ENCODE peak calls at places on chromosomes 2 and 18, in ten cellular contexts. E, L, X, P, V, B, A, O, C and K are unnamed samples.

GRCh38 chr2:235026137-235026536 is 74.3 kb downstream of the SH3BP4 start:
- DNase-seq in L (no peak), A (no peak), X (peak; percentile 44), V (peak; percentile 99), O (no peak), E (no peak), B (peak; percentile 34), P (no peak), C (peak; percentile 94), K (no peak)

GRCh38 chr2:157328133-157328532 is 2.5 kb upstream of the ERMN start:
- DNase-seq in L (no peak), E (no peak), V (no peak), B (no peak), P (no peak), A (no peak), C (peak; percentile 33), O (no peak), X (no peak), K (no peak)

GRCh38 chr18:2143666-2144065 is 427.6 kb downstream of the METTL4 start:
- DNase-seq in X (no peak), C (peak; percentile 11), B (no peak), P (no peak), L (no peak), E (no peak), V (no peak), O (no peak), A (no peak), K (no peak)

GRCh38 chr2:184359379-184359778 is 238.9 kb upstream of the ZNF804A start:
- DNase-seq in A (no peak), L (no peak), V (no peak), B (no peak), X (no peak), P (no peak), E (no peak), O (no peak), C (no peak), K (no peak)

GRCh38 chr2:236120829-236121228 is 47.4 kb downstream of the GBX2 start:
- DNase-seq in L (no peak), P (no peak), B (no peak), C (no peak), V (no peak), X (no peak), O (no peak), E (no peak), A (no peak), K (no peak)

GRCh38 chr2:145919507-145919906 is 1399.6 kb upstream of the ZEB2 start:
- DNase-seq in X (no peak), A (no peak), C (peak; percentile 23), P (no peak), O (no peak), E (no peak), V (no peak), B (no peak), L (no peak), K (no peak)

GRCh38 chr2:191217580-191217979 is 27.6 kb upstream of the MYO1B start:
- DNase-seq in L (no peak), V (peak; percentile 85), P (no peak), B (no peak), X (no peak), A (no peak), C (peak; percentile 73), O (no peak), E (no peak), K (no peak)

GRCh38 chr18:79507546-79508480 is 112.1 kb downstream of the NFATC1 start:
- DNase-seq in B (peak; percentile 60), O (no peak), P (no peak), A (peak; percentile 74), X (no peak), C (peak; percentile 52), V (no peak), L (peak; percentile 94), E (no peak), K (no peak)

GRCh38 chr2:55165567-55165966 is 66.5 kb downstream of the CLHC1 start:
- DNase-seq in O (no peak), X (no peak), P (no peak), B (no peak), V (peak; percentile 10), E (no peak), C (peak; percentile 62), A (no peak), L (no peak), K (no peak)

GRCh38 chr2:179543361-179543901 is 278.8 kb upstream of the SESTD1 start:
- DNase-seq in O (no peak), P (no peak), E (no peak), V (no peak), B (no peak), C (no peak), L (no peak), X (no peak), A (no peak), K (no peak)

GRCh38 chr2:217512728-217513127 is 490.1 kb downstream of the TNS1 start:
- DNase-seq in V (no peak), E (no peak), L (no peak), A (no peak), B (no peak), O (no peak), C (no peak), X (no peak), P (no peak), K (no peak)

GRCh38 chr2:173016451-173016850 is 59.2 kb upstream of the MAP3K20 start:
- DNase-seq in P (no peak), C (no peak), V (no peak), O (peak; percentile 22), E (no peak), X (no peak), A (no peak), B (no peak), L (no peak), K (no peak)

GRCh38 chr2:28445448-28446258 is 50.2 kb upstream of the PLB1 start:
- DNase-seq in L (no peak), B (no peak), X (no peak), C (peak; percentile 98), P (no peak), O (no peak), E (no peak), V (peak; percentile 97), A (no peak), K (no peak)

GRCh38 chr18:23812566-23813440 is 123.5 kb downstream of the LAMA3 start:
- DNase-seq in L (no peak), V (peak; percentile 48), X (no peak), B (no peak), O (no peak), C (peak; percentile 50), P (peak; percentile 23), A (no peak), E (no peak), K (peak; percentile 55)

GRCh38 chr18:44681611-44682010 is 923 bp downstream of the SETBP1 start:
- DNase-seq in B (no peak), O (no peak), A (no peak), P (no peak), X (no peak), V (no peak), L (no peak), C (no peak), E (no peak), K (no peak)

GRCh38 chr18:44680271-44681038 is at the start of gene SETBP1:
- DNase-seq in O (peak; percentile 71), E (peak; percentile 61), X (peak; percentile 88), C (peak; percentile 68), V (peak; percentile 56), A (peak; percentile 64), L (peak; percentile 92), B (peak; percentile 71), P (peak; percentile 65), K (no peak)

GRCh38 chr18:44679912-44680270 is 797 bp upstream of the SETBP1 start:
- DNase-seq in P (peak; percentile 66), E (peak; percentile 42), A (peak; percentile 67), B (peak; percentile 62), C (peak; percentile 50), O (peak; percentile 65), L (peak; percentile 80), X (peak; percentile 82), V (peak; percentile 70), K (no peak)

GRCh38 chr18:44682181-44682870 is 1.6 kb downstream of the SETBP1 start:
- DNase-seq in X (no peak), B (peak; percentile 62), C (no peak), E (peak; percentile 51), V (peak; percentile 44), O (peak; percentile 39), L (peak; percentile 85), P (peak; percentile 31), A (no peak), K (no peak)

GRCh38 chr18:44681039-44681595 is 429 bp downstream of the SETBP1 start:
- DNase-seq in P (no peak), B (no peak), L (no peak), X (no peak), V (no peak), E (no peak), A (no peak), C (peak; percentile 22), O (peak; percentile 20), K (no peak)
- TF ChIP-seq CTCF in P (no peak), B (no peak), L (no peak), X (no peak), V (no peak), E (no peak), A (no peak), C (no peak), O (no peak), K (no peak)

DNA sequence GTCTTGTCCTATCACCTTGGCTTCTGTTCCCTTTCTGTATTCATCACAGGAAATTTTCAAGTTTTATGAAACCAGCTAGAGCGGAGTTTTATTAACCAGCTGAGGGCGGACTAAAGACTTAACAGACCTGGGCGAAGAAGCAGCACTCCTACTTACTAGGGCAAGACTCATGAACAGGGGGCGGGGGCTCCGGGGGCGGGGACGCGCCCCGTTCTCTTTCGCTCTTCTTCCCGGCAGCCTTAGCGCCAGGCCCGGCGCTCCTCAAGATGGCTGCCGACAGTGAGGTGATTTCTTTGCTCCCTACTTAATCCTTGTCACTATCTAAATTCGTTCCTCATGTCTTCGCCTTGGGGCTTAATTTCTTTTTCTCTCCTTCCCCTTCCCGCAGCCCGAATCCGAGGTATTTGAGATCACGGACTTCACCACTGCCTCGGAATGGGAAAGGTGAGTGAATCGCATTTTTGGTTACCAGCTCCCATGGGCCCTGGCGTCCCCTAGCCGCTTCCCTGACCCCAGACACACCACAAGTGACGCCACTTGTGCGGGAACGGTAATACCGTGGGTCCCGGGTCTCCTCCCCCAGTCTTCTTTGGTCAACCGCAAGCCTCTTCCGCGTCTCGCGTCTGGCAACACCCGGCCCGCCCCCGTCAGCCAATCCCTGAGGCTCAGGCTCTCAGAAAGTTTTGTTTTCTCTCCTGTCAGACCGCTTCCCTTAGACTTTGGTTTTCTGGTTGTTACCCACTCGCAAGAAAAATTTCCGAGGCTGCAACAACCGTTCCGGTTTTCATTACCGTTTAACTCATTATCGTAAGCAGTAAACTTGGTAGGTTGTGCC is at the start of gene RAB3GAP1:
- DNase-seq in L (peak; percentile 86), E (peak; percentile 86), A (peak; percentile 87), P (peak; percentile 92), B (peak; percentile 86), C (peak; percentile 79), O (peak; percentile 69), V (peak; percentile 92), X (peak; percentile 92), K (peak; percentile 62)
- TF ChIP-seq CTCF in L (no peak), E (no peak), A (no peak), P (no peak), B (no peak), C (no peak), O (no peak), V (no peak), X (no peak), K (no peak)

GRCh38 chr18:59715966-59716369 is 18.7 kb upstream of the CCBE1 start:
- DNase-seq in B (no peak), V (peak; percentile 95), P (no peak), O (no peak), X (no peak), L (no peak), E (no peak), A (no peak), C (peak; percentile 95), K (no peak)
- TF ChIP-seq CTCF in B (no peak), V (peak; percentile 22), P (no peak), O (no peak), X (no peak), L (no peak), E (no peak), A (no peak), C (peak; percentile 28), K (no peak)

GRCh38 chr18:66990909-66991308 is 387.0 kb upstream of the CDH19 start:
- DNase-seq in B (no peak), V (no peak), P (no peak), L (no peak), E (no peak), O (no peak), C (no peak), X (no peak), A (no peak), K (no peak)
- TF ChIP-seq CTCF in B (no peak), V (no peak), P (no peak), L (no peak), E (peak; percentile 48), O (no peak), C (no peak), X (peak; percentile 61), A (no peak), K (no peak)